ENCODE peak calls at places on chromosomes 12 and 14, in six cellular contexts. S is K562, M is upper lobe of left lung, I is endothelial cell of umbilical vein, U is GM12892, P is breast epithelium. H is an unnamed sample.
A peak's percentile ranks its signal among the peaks of the same experiment; 100 is the strongest.

GRCh38 chr12:103423061-103423473 is 72.7 kb downstream of the C12orf42 start:
- DNase-seq in S (no peak), I (no peak), U (no peak), M (no peak), P (no peak), H (no peak)

GRCh38 chr14:61558271-61558670 is 137.0 kb upstream of the HIF1A start:
- DNase-seq in U (no peak), S (no peak), P (no peak), M (no peak), I (peak; percentile 44), H (no peak)

GRCh38 chr12:16437281-16437816 is 89.9 kb downstream of the MGST1 start:
- DNase-seq in U (no peak), S (no peak), I (no peak), M (peak; percentile 63), P (peak; percentile 18), H (no peak)

GRCh38 chr12:76155157-76155556 is 70.7 kb upstream of the NAP1L1 start:
- DNase-seq in U (no peak), S (no peak), P (no peak), I (no peak), M (no peak), H (no peak)

GRCh38 chr12:2453807-2454177 is 341.0 kb upstream of the FKBP4 start:
- DNase-seq in S (no peak), M (no peak), I (no peak), P (no peak), U (no peak), H (no peak)

GRCh38 chr12:91913651-91914050 is 232.0 kb downstream of the BTG1 start:
- DNase-seq in M (no peak), P (no peak), S (no peak), U (no peak), I (peak; percentile 29), H (no peak)

GRCh38 chr14:63388766-63389431 is 70.2 kb upstream of the GPHB5 start:
- DNase-seq in P (no peak), U (no peak), M (peak; percentile 46), I (peak; percentile 75), S (peak; percentile 23), H (peak; percentile 21)

GRCh38 chr12:470133-470532 is 10.4 kb downstream of the B4GALNT3 start:
- DNase-seq in M (no peak), U (no peak), I (no peak), P (no peak), S (no peak), H (no peak)

GRCh38 chr12:31629756-31630732 is 29.4 kb upstream of the ETFBKMT start:
- DNase-seq in P (no peak), S (peak; percentile 58), M (no peak), I (peak; percentile 77), U (no peak), H (no peak)

GRCh38 chr12:115697341-115697740 is 580.2 kb downstream of the MED13L start:
- DNase-seq in U (no peak), I (no peak), M (no peak), S (no peak), P (no peak), H (no peak)

GRCh38 chr12:46465307-46465706 is 92.7 kb upstream of the SLC38A2 start:
- DNase-seq in P (no peak), M (no peak), S (no peak), U (no peak), I (no peak), H (no peak)

GRCh38 chr12:7271904-7272303 is 32.0 kb upstream of the ACSM4 start:
- DNase-seq in S (no peak), U (no peak), M (no peak), P (no peak), I (no peak), H (no peak)

GRCh38 chr14:31951638-31951964 is 125.5 kb upstream of the ARHGAP5 start:
- DNase-seq in I (no peak), U (no peak), M (no peak), P (no peak), S (no peak), H (no peak)

GRCh38 chr14:53855574-53855973 is 101.1 kb downstream of the BMP4 start:
- DNase-seq in S (no peak), I (no peak), M (no peak), P (no peak), U (no peak), H (no peak)

GRCh38 chr14:43316427-43316826 is 1190.7 kb downstream of the FSCB start:
- DNase-seq in I (no peak), U (no peak), P (no peak), S (no peak), M (no peak), H (no peak)

GRCh38 chr14:67943947-67944346 is 124.4 kb downstream of the RAD51B start:
- DNase-seq in S (peak; percentile 42), M (peak; percentile 67), P (peak; percentile 69), I (peak; percentile 85), U (peak; percentile 13), H (peak; percentile 15)

GRCh38 chr14:23707415-23707814 is 71.3 kb downstream of the DHRS2 start:
- DNase-seq in P (no peak), S (no peak), I (no peak), M (no peak), U (no peak), H (no peak)

GRCh38 chr14:23708343-23708742 is 72.2 kb downstream of the DHRS2 start:
- DNase-seq in P (no peak), I (no peak), S (no peak), M (no peak), U (no peak), H (no peak)

GRCh38 chr14:23704890-23705289 is 68.7 kb downstream of the DHRS2 start:
- DNase-seq in I (no peak), M (no peak), S (no peak), U (no peak), P (no peak), H (no peak)

GRCh38 chr14:23712287-23712686 is 76.1 kb downstream of the DHRS2 start:
- DNase-seq in I (no peak), P (no peak), S (no peak), U (no peak), M (no peak), H (no peak)

DNA sequence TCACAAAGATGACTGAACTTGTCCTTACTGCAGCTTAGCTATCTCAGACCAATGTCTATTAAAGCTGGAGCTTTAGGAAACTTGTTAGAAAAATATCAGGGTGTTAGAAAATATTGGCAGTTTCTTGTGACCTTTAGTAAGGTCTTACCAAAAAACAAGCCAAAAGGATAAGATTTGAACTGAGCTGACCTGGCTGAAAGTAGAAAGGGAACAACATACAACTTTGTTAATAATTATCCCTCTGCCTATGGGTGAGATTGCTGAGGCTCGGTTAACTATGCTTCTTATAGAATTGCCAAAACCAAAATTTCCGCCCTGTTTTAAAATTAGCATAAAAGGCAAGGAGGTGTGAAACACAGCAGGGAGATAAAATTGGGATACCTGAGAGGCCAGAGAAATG is 73.8 kb downstream of the DHRS2 start:
- DNase-seq in U (no peak), M (no peak), P (no peak), I (no peak), S (no peak), H (no peak)
- TF ChIP-seq POLR2AphosphoS5 in U (no peak), M (no peak), P (no peak), I (no peak), S (no peak), H (no peak)

DNA sequence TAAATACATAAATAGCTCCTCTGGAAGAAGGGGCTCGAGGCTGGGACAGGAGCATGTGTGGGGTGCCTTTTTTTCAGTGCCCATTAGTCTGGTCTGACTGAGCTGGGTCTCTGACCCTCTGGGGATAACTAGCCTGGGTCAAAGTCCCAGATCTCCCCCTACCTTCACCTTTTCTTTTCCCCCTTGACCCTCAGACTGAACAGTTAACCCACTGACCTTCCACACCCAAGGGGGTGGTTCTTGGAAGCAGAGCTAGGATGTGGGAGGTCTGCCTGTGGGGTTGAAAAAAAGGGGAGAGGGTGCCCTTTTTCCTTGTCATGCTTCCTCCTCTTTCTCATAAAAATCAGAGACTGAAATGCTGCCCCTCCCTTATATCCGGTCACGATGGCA is 925 bp upstream of the GLI1 start:
- DNase-seq in M (no peak), S (no peak), P (peak; percentile 30), U (no peak), I (no peak), H (no peak)
- TF ChIP-seq POLR2AphosphoS5 in M (no peak), S (no peak), P (no peak), U (no peak), I (no peak), H (no peak)

DNA sequence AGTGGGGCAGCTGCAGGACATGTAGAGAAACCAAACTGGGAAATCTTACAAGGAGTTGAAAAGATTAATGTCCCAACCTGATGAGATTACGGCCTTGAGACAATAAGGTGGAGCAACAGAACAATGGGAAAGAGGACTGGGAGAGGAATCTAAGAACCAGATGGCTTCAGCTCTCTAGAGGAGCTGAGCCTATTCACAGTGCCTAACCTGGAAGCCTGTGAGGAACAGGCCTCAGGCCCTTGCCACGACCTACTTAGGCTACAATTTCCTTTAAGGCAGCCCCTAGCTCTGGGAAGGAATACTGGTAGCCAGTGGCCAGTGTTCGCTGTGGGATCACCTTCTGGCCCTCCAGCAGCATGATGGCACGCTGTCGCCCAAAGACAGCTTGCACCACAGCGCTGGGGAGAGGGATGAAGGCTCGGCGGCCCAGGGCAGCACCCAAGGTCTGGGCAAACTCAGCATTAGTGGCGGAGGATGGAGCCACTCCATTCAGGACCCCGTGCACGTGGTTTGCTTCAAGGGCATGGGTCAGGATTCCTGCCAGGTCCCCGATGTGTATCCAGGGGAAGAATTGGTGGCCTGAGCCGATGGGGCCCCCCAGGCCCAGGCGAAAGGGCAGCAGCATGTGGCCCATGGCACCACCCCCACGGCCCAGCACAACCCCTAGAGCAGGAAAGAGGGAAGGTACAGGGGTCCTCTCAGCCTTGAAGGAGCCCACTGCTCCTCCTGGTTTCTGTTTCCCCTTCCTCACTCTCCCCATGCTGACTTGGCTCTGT is 2.6 kb downstream of the SDR39U1 start:
- DNase-seq in P (no peak), S (no peak), M (no peak), I (no peak), U (no peak), H (no peak)
- TF ChIP-seq POLR2AphosphoS5 in P (no peak), S (no peak), M (no peak), I (peak; percentile 32), U (peak; percentile 70), H (peak; percentile 29)

GRCh38 chr14:99554757-99555531 is 49.1 kb downstream of the CCDC85C start:
- DNase-seq in U (no peak), M (peak; percentile 85), S (no peak), P (peak; percentile 76), I (no peak), H (no peak)
- TF ChIP-seq POLR2AphosphoS5 in U (no peak), M (no peak), S (no peak), P (no peak), I (no peak), H (no peak)

DNA sequence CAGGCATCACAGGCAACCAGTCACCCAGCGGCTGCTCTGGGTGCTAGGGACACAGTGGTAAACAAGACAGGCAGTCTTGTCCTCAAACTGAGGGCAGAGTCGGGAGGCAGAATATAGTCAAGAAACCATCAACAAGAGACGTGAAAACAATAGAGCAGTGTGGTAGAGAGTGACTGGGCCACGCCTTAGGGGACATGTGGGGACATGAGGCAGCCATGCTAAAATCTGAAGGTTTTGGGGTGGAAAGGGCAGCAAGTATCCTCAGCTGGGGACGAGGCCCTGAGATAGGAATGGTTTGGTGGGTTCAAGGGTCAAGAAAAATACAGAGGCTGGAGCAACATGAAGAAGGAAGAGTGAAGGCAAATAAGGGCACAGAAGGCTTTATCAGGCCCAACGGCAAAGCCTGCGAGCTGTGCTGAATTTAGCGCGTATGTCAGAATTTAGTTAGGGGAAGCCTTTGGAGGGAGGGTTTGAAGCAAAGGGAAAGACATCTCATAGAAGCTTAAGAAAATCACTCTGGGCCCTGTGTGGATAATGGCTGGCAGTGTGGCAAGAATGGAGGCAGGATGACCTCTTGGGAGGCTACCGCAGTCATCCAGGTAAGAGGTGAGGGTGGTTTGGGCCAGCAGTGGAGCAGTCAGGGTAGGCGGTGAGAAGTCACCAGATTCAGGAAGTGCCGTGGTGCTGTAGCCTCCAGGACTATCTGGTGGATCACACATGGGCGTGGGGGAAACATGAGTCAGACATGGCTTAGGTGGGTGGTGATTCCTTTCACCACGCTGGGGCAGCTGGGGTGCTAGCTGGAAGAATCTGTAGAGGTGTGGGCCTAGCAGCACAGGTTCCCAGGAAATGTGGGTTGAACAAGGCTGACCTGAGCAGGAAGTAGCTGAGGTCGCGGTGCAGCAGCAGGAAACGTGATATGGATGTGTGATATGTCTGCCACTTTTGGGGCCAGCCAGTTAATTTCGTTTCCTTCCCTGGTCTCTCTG is 3.0 kb downstream of the EVL start:
- DNase-seq in M (peak; percentile 85), I (peak; percentile 45), U (no peak), S (peak; percentile 78), P (peak; percentile 33), H (no peak)
- TF ChIP-seq POLR2AphosphoS5 in M (peak; percentile 7), I (no peak), U (peak; percentile 90), S (peak; percentile 25), P (no peak), H (peak; percentile 71)